ENCODE peak calls at places on chromosome 20, in ten cellular contexts. One of them, this sample, is unnamed.

GRCh38 chr20:44412402-44413144 is 57.1 kb downstream of the HNF4A start:
- DNase-seq in skeletal muscle cell: no peak
- DNase-seq in retinal pigment epithelial cell: no peak
- DNase-seq in kidney epithelial cell: no peak
- DNase-seq in ovary: no peak
- DNase-seq in neuronal stem cell: no peak
- DNase-seq in transverse colon: no peak
- DNase-seq in psoas muscle: no peak
- DNase-seq in tibial artery: no peak
- DNase-seq in HFF-Myc: no peak
- DNase-seq in this sample: no peak

GRCh38 chr20:62624325-62624690 is 18.0 kb upstream of the SLCO4A1 start:
- DNase-seq in ovary: no peak
- DNase-seq in retinal pigment epithelial cell: no peak
- DNase-seq in HFF-Myc: no peak
- DNase-seq in skeletal muscle cell: no peak
- DNase-seq in kidney epithelial cell: no peak
- DNase-seq in psoas muscle: peak
- DNase-seq in neuronal stem cell: no peak
- DNase-seq in transverse colon: peak
- DNase-seq in tibial artery: no peak
- DNase-seq in this sample: no peak

GRCh38 chr20:13336308-13337089 is 115.4 kb downstream of the ISM1 start:
- DNase-seq in skeletal muscle cell: no peak
- DNase-seq in ovary: no peak
- DNase-seq in tibial artery: no peak
- DNase-seq in HFF-Myc: no peak
- DNase-seq in neuronal stem cell: no peak
- DNase-seq in psoas muscle: no peak
- DNase-seq in transverse colon: no peak
- DNase-seq in kidney epithelial cell: peak
- DNase-seq in retinal pigment epithelial cell: no peak
- DNase-seq in this sample: peak

GRCh38 chr20:50309280-50309763 is 118.7 kb downstream of the CEBPB start:
- DNase-seq in neuronal stem cell: no peak
- DNase-seq in HFF-Myc: no peak
- DNase-seq in ovary: no peak
- DNase-seq in retinal pigment epithelial cell: no peak
- DNase-seq in skeletal muscle cell: no peak
- DNase-seq in tibial artery: no peak
- DNase-seq in psoas muscle: no peak
- DNase-seq in kidney epithelial cell: no peak
- DNase-seq in transverse colon: no peak
- DNase-seq in this sample: no peak

GRCh38 chr20:38730167-38730988 is 6.1 kb downstream of the SLC32A1 start:
- DNase-seq in psoas muscle: no peak
- DNase-seq in tibial artery: no peak
- DNase-seq in ovary: no peak
- DNase-seq in retinal pigment epithelial cell: no peak
- DNase-seq in neuronal stem cell: no peak
- DNase-seq in HFF-Myc: no peak
- DNase-seq in transverse colon: peak
- DNase-seq in skeletal muscle cell: no peak
- DNase-seq in kidney epithelial cell: no peak
- DNase-seq in this sample: no peak

GRCh38 chr20:51760905-51761544 is 7.2 kb downstream of the ATP9A start:
- DNase-seq in retinal pigment epithelial cell: no peak
- DNase-seq in HFF-Myc: peak
- DNase-seq in tibial artery: no peak
- DNase-seq in skeletal muscle cell: no peak
- DNase-seq in psoas muscle: no peak
- DNase-seq in transverse colon: no peak
- DNase-seq in neuronal stem cell: no peak
- DNase-seq in ovary: no peak
- DNase-seq in kidney epithelial cell: no peak
- DNase-seq in this sample: no peak

GRCh38 chr20:13299401-13299800 is 78.3 kb downstream of the ISM1 start:
- DNase-seq in skeletal muscle cell: no peak
- DNase-seq in transverse colon: no peak
- DNase-seq in tibial artery: no peak
- DNase-seq in HFF-Myc: no peak
- DNase-seq in retinal pigment epithelial cell: no peak
- DNase-seq in ovary: no peak
- DNase-seq in neuronal stem cell: no peak
- DNase-seq in psoas muscle: no peak
- DNase-seq in kidney epithelial cell: no peak
- DNase-seq in this sample: no peak

GRCh38 chr20:31842471-31843157 is 2.8 kb downstream of the FOXS1 start:
- DNase-seq in transverse colon: no peak
- DNase-seq in kidney epithelial cell: no peak
- DNase-seq in neuronal stem cell: no peak
- DNase-seq in HFF-Myc: no peak
- DNase-seq in tibial artery: peak
- DNase-seq in psoas muscle: peak
- DNase-seq in retinal pigment epithelial cell: no peak
- DNase-seq in ovary: peak
- DNase-seq in skeletal muscle cell: no peak
- DNase-seq in this sample: no peak

GRCh38 chr20:63957690-63958441 is 1.6 kb upstream of the UCKL1 start:
- DNase-seq in kidney epithelial cell: no peak
- DNase-seq in retinal pigment epithelial cell: no peak
- DNase-seq in transverse colon: peak
- DNase-seq in psoas muscle: peak
- DNase-seq in ovary: no peak
- DNase-seq in neuronal stem cell: no peak
- DNase-seq in tibial artery: no peak
- DNase-seq in skeletal muscle cell: no peak
- DNase-seq in HFF-Myc: no peak
- DNase-seq in this sample: no peak

GRCh38 chr20:63956664-63957003 is 418 bp upstream of the UCKL1 start:
- DNase-seq in ovary: no peak
- DNase-seq in skeletal muscle cell: no peak
- DNase-seq in neuronal stem cell: no peak
- DNase-seq in kidney epithelial cell: no peak
- DNase-seq in retinal pigment epithelial cell: no peak
- DNase-seq in HFF-Myc: no peak
- DNase-seq in tibial artery: no peak
- DNase-seq in psoas muscle: no peak
- DNase-seq in transverse colon: no peak
- DNase-seq in this sample: no peak

GRCh38 chr20:63955281-63955845 is 853 bp downstream of the UCKL1 start:
- DNase-seq in skeletal muscle cell: no peak
- DNase-seq in transverse colon: peak
- DNase-seq in tibial artery: no peak
- DNase-seq in ovary: no peak
- DNase-seq in retinal pigment epithelial cell: no peak
- DNase-seq in HFF-Myc: no peak
- DNase-seq in kidney epithelial cell: no peak
- DNase-seq in psoas muscle: no peak
- DNase-seq in neuronal stem cell: no peak
- DNase-seq in this sample: no peak

GRCh38 chr20:63957004-63957689 is 931 bp upstream of the UCKL1 start:
- DNase-seq in HFF-Myc: peak
- DNase-seq in skeletal muscle cell: no peak
- DNase-seq in kidney epithelial cell: no peak
- DNase-seq in psoas muscle: peak
- DNase-seq in tibial artery: peak
- DNase-seq in retinal pigment epithelial cell: no peak
- DNase-seq in neuronal stem cell: no peak
- DNase-seq in ovary: peak
- DNase-seq in transverse colon: peak
- DNase-seq in this sample: no peak

DNA sequence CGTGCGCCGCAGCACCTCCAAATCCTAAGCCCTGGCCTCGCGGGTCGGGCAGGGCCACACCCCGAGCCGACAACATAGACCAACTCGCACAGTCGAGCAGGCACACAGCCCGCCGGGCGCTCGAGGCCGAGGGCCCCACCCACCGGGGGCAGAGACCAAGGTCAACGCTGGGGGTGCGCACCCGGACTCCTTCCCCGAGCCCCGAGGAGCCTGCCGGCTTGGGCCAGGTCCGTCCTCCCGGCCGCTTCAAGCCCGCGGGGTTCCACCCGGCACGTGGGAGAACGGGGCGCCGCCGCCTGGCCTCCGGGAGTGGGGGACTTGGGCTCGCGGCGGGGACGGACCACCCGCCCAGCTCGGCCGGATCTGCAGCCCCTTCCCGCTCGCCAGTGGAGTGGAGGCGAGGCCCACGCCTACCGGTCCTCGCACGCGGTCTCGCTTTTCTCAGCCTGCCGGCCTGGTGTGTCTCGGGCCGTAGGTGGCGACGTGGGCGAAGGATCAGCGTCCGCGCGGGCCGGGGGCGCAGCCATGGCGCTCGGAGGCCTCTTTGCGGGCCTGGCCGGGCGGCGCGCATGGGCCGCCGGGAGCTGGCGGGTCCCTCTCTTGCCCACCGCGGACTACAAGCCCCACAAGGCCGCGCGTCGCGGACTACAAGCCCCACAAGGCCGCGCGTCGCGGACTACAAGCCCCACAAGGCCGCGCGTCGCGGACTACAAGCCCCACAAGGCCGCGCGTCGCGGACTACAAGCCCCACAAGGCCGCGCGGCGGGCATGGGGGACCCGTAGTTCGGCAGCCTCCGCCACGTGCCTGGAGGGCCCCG is at the start of gene UCKL1:
- DNase-seq in retinal pigment epithelial cell: peak
- DNase-seq in kidney epithelial cell: no peak
- DNase-seq in transverse colon: peak
- DNase-seq in skeletal muscle cell: peak
- DNase-seq in ovary: peak
- DNase-seq in psoas muscle: peak
- DNase-seq in tibial artery: peak
- DNase-seq in neuronal stem cell: peak
- DNase-seq in HFF-Myc: peak
- DNase-seq in this sample: no peak
- H3K4me3 ChIP-seq in retinal pigment epithelial cell: peak
- H3K4me3 ChIP-seq in kidney epithelial cell: peak
- H3K4me3 ChIP-seq in transverse colon: peak
- H3K4me3 ChIP-seq in skeletal muscle cell: peak
- H3K4me3 ChIP-seq in ovary: peak
- H3K4me3 ChIP-seq in psoas muscle: peak
- H3K4me3 ChIP-seq in tibial artery: peak
- H3K4me3 ChIP-seq in neuronal stem cell: peak
- H3K4me3 ChIP-seq in HFF-Myc: peak
- H3K4me3 ChIP-seq in this sample: peak

GRCh38 chr20:47154089-47154488 is 202.4 kb downstream of the ZMYND8 start:
- DNase-seq in transverse colon: no peak
- DNase-seq in skeletal muscle cell: no peak
- DNase-seq in neuronal stem cell: no peak
- DNase-seq in ovary: no peak
- DNase-seq in kidney epithelial cell: no peak
- DNase-seq in retinal pigment epithelial cell: no peak
- DNase-seq in psoas muscle: no peak
- DNase-seq in tibial artery: no peak
- DNase-seq in HFF-Myc: no peak
- DNase-seq in this sample: no peak
- H3K4me3 ChIP-seq in transverse colon: no peak
- H3K4me3 ChIP-seq in skeletal muscle cell: no peak
- H3K4me3 ChIP-seq in neuronal stem cell: no peak
- H3K4me3 ChIP-seq in ovary: no peak
- H3K4me3 ChIP-seq in kidney epithelial cell: no peak
- H3K4me3 ChIP-seq in retinal pigment epithelial cell: no peak
- H3K4me3 ChIP-seq in psoas muscle: no peak
- H3K4me3 ChIP-seq in tibial artery: no peak
- H3K4me3 ChIP-seq in HFF-Myc: no peak
- H3K4me3 ChIP-seq in this sample: no peak

DNA sequence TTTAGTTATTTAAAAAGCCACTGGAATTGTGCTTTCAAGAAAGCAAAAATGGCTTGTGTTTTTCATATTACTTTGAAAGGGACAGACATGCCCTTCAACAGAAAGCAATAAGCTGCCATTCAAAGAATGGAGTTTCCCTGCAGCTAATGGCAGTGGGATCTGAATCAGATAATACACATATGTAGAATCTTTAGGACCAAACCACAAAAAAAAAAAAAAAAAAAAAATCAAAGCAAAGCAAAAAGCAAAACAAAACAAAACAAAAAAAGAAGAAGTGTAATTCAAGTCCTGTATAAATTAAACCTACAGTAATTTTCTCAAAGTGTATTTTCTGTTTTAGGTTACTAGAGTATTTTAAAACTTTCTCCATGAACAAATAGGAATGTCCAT is 63.6 kb upstream of the ZNF217 start:
- DNase-seq in transverse colon: no peak
- DNase-seq in ovary: no peak
- DNase-seq in kidney epithelial cell: no peak
- DNase-seq in skeletal muscle cell: no peak
- DNase-seq in HFF-Myc: no peak
- DNase-seq in retinal pigment epithelial cell: no peak
- DNase-seq in psoas muscle: no peak
- DNase-seq in tibial artery: no peak
- DNase-seq in neuronal stem cell: no peak
- DNase-seq in this sample: no peak
- H3K4me3 ChIP-seq in transverse colon: no peak
- H3K4me3 ChIP-seq in ovary: no peak
- H3K4me3 ChIP-seq in kidney epithelial cell: no peak
- H3K4me3 ChIP-seq in skeletal muscle cell: no peak
- H3K4me3 ChIP-seq in HFF-Myc: no peak
- H3K4me3 ChIP-seq in retinal pigment epithelial cell: no peak
- H3K4me3 ChIP-seq in psoas muscle: no peak
- H3K4me3 ChIP-seq in tibial artery: no peak
- H3K4me3 ChIP-seq in neuronal stem cell: no peak
- H3K4me3 ChIP-seq in this sample: no peak

DNA sequence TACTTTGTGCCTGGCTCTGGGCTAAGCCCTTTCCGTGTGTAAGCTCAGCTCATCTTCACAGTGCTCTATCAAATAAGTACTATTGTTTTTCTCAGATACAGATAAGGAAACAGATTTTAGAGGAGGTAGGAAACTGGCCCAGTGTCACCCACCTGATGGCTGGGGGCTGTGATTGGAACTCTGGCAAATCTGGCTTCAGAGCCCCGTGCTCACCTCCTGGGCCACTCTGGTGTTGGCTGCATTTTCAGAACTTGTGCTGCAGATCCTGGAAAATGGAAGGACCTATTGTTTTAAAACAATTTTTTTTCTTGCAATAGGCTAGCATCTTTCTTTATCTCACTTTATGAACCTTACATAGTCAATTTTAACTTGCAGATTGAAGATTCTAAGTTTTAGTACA is 5.7 kb downstream of the STX16 start:
- DNase-seq in HFF-Myc: no peak
- DNase-seq in kidney epithelial cell: no peak
- DNase-seq in ovary: no peak
- DNase-seq in psoas muscle: no peak
- DNase-seq in tibial artery: no peak
- DNase-seq in retinal pigment epithelial cell: no peak
- DNase-seq in neuronal stem cell: no peak
- DNase-seq in transverse colon: no peak
- DNase-seq in skeletal muscle cell: no peak
- DNase-seq in this sample: no peak
- H3K4me3 ChIP-seq in HFF-Myc: peak
- H3K4me3 ChIP-seq in kidney epithelial cell: no peak
- H3K4me3 ChIP-seq in ovary: no peak
- H3K4me3 ChIP-seq in psoas muscle: no peak
- H3K4me3 ChIP-seq in tibial artery: no peak
- H3K4me3 ChIP-seq in retinal pigment epithelial cell: no peak
- H3K4me3 ChIP-seq in neuronal stem cell: no peak
- H3K4me3 ChIP-seq in transverse colon: no peak
- H3K4me3 ChIP-seq in skeletal muscle cell: no peak
- H3K4me3 ChIP-seq in this sample: no peak

This sample was measured in epithelial cell of proximal tubule.